ENCODE peak calls at places on chromosome 22, in five cellular contexts. One of them, this sample, is unnamed.
A peak's percentile ranks its signal among the peaks of the same experiment; 100 is the strongest.

GRCh38 chr22:21623402-21623970 is 6.3 kb downstream of the YDJC start:
- DNase-seq in neuronal stem cell: no peak
- DNase-seq in PC-3: no peak
- DNase-seq in DND-41: no peak
- DNase-seq in GM23338: no peak
- DNase-seq in this sample: no peak

GRCh38 chr22:38034278-38034882 is 22.8 kb upstream of the PICK1 start:
- DNase-seq in PC-3: peak; percentile 74
- DNase-seq in GM23338: peak; percentile 84
- DNase-seq in DND-41: no peak
- DNase-seq in neuronal stem cell: peak; percentile 43
- DNase-seq in this sample: no peak

GRCh38 chr22:21012446-21013407 is 2.2 kb upstream of the P2RX6 start:
- DNase-seq in PC-3: no peak
- DNase-seq in neuronal stem cell: no peak
- DNase-seq in GM23338: no peak
- DNase-seq in DND-41: no peak
- DNase-seq in this sample: no peak

GRCh38 chr22:46528121-46528610 is 9.3 kb downstream of the CELSR1 start:
- DNase-seq in DND-41: no peak
- DNase-seq in neuronal stem cell: no peak
- DNase-seq in PC-3: peak; percentile 94
- DNase-seq in GM23338: no peak
- DNase-seq in this sample: no peak

GRCh38 chr22:49295465-49295743 is 532.3 kb downstream of the BRD1 start:
- DNase-seq in neuronal stem cell: no peak
- DNase-seq in GM23338: no peak
- DNase-seq in DND-41: no peak
- DNase-seq in PC-3: no peak
- DNase-seq in this sample: no peak

GRCh38 chr22:38133331-38133730 is 22.8 kb upstream of the BAIAP2L2 start:
- DNase-seq in PC-3: no peak
- DNase-seq in DND-41: no peak
- DNase-seq in GM23338: no peak
- DNase-seq in neuronal stem cell: no peak
- DNase-seq in this sample: no peak

GRCh38 chr22:24284747-24285203 is 14.1 kb downstream of the SPECC1L start:
- DNase-seq in DND-41: no peak
- DNase-seq in GM23338: no peak
- DNase-seq in PC-3: peak; percentile 30
- DNase-seq in neuronal stem cell: no peak
- DNase-seq in this sample: no peak

GRCh38 chr22:23772315-23773246 is at the start of gene MMP11:
- DNase-seq in neuronal stem cell: no peak
- DNase-seq in GM23338: peak; percentile 82
- DNase-seq in DND-41: peak; percentile 50
- DNase-seq in PC-3: peak; percentile 29
- DNase-seq in this sample: peak; percentile 72

GRCh38 chr22:38403806-38404205 is 51.2 kb downstream of the KCNJ4 start:
- DNase-seq in GM23338: no peak
- DNase-seq in DND-41: no peak
- DNase-seq in PC-3: no peak
- DNase-seq in neuronal stem cell: no peak
- DNase-seq in this sample: no peak

GRCh38 chr22:49630448-49630946 is 197.2 kb downstream of the BRD1 start:
- DNase-seq in PC-3: no peak
- DNase-seq in DND-41: no peak
- DNase-seq in GM23338: no peak
- DNase-seq in neuronal stem cell: no peak
- DNase-seq in this sample: no peak

GRCh38 chr22:37485006-37485713 is 1.0 kb downstream of the MFNG start:
- DNase-seq in neuronal stem cell: no peak
- DNase-seq in GM23338: no peak
- DNase-seq in DND-41: peak; percentile 61
- DNase-seq in PC-3: no peak
- DNase-seq in this sample: peak; percentile 73

GRCh38 chr22:26674211-26675190 is 17.1 kb downstream of the MIAT start:
- DNase-seq in PC-3: no peak
- DNase-seq in DND-41: peak; percentile 44
- DNase-seq in GM23338: no peak
- DNase-seq in neuronal stem cell: no peak
- DNase-seq in this sample: peak; percentile 79

GRCh38 chr22:26672590-26673468 is 15.4 kb downstream of the MIAT start:
- DNase-seq in PC-3: peak; percentile 82
- DNase-seq in GM23338: peak; percentile 97
- DNase-seq in neuronal stem cell: peak; percentile 89
- DNase-seq in DND-41: peak; percentile 97
- DNase-seq in this sample: peak; percentile 99

GRCh38 chr22:26677217-26677616 is 19.8 kb downstream of the MIAT start:
- DNase-seq in PC-3: no peak
- DNase-seq in DND-41: no peak
- DNase-seq in GM23338: no peak
- DNase-seq in neuronal stem cell: no peak
- DNase-seq in this sample: no peak

GRCh38 chr22:26673485-26673884 is 16.1 kb downstream of the MIAT start:
- DNase-seq in neuronal stem cell: no peak
- DNase-seq in PC-3: peak; percentile 32
- DNase-seq in GM23338: no peak
- DNase-seq in DND-41: no peak
- DNase-seq in this sample: no peak

DNA sequence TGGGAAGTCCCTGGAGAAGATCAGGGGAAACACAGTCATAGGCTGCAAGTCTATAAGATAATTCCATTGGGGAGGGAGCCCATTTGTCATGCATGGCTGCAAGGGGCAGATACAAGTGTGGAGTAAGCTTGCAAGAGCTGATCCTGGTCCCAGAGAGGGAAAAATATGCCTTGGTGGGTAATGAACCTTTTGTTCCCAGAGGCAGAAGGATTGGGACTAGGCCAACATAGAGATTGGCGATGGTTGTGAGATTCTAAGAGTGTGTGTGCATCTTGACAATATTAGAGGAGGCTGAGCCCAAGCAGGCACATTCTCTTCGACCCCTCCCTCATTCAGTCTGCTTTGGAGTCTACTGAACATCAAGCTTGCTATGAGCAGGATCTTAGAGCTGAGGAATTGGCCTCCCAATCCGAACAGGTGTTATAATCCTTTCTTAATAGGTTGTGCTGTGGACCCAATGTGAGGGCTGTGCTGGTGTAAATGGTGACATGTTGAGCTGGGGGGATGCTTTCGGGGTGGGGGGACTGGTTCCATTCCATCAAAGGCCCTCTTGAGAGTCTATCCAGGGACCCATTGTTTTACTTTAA is 18.4 kb downstream of the MIAT start:
- DNase-seq in DND-41: no peak
- DNase-seq in neuronal stem cell: no peak
- DNase-seq in GM23338: no peak
- DNase-seq in PC-3: no peak
- DNase-seq in this sample: no peak
- H3K4me3 ChIP-seq in DND-41: no peak overlapping the region
- H3K4me3 ChIP-seq in neuronal stem cell: no peak overlapping the region
- H3K4me3 ChIP-seq in GM23338: no peak overlapping the region
- H3K4me3 ChIP-seq in PC-3: no peak overlapping the region
- H3K4me3 ChIP-seq in this sample: peak overlapping the region; percentile 82

DNA sequence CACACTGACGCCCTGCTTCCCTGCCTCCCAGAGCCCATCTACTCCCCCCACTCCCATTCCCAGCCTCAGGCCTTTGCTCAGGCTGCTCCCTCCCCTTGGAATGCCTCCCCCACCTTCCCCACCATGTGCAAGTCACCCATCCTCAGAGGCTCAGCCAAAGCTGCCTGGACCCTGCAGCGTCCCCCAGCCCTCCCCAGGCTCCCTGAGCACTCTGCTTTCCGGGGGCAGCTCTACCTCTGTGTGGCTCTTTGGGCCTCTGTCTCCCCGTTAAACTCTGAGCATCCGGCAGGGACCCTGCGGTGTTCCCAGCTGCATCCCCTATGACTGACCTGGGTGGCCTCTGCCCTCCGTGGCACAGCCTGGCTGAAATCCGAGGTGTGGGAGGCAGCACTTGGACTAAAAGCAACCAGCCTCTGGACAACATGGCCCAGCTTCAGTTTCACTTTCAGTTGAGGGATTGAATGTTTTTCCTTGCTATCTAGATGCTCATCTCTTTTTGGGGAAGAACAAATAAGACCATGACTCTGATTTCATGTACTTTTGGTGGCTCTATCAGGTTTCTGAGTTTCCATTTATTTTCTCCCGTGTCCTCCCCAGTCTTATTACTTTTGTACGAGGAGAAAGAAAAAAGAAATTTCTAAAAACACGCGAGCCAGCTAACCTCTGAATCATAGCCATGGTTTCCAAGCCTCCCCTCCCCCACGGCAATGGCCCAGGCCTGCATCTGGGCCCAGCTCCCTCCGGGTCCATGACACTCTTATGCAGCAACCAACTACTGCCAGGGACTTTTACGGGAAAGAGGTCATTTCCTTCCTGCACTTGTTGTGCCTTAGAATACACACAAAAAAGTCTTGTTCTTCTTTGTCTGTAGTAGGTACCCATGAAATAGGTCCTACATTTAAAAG is 3.8 kb downstream of the APOL3 start:
- DNase-seq in GM23338: peak; percentile 72
- DNase-seq in neuronal stem cell: no peak
- DNase-seq in PC-3: peak; percentile 58
- DNase-seq in DND-41: peak; percentile 78
- DNase-seq in this sample: peak; percentile 41
- H2AFZ ChIP-seq in GM23338: peak overlapping the region; percentile 84
- H2AFZ ChIP-seq in neuronal stem cell: peak overlapping the region; percentile 90
- H2AFZ ChIP-seq in PC-3: peak overlapping the region; percentile 73
- H2AFZ ChIP-seq in DND-41: peak overlapping the region; percentile 91
- H2AFZ ChIP-seq in this sample: peak overlapping the region; percentile 73

GRCh38 chr22:19891350-19892248 is 36.9 kb upstream of the GNB1L start:
- DNase-seq in GM23338: peak; percentile 90
- DNase-seq in DND-41: peak; percentile 95
- DNase-seq in neuronal stem cell: peak; percentile 71
- DNase-seq in PC-3: peak; percentile 79
- DNase-seq in this sample: peak; percentile 98
- H3K4me3 ChIP-seq in GM23338: no peak overlapping the region
- H3K4me3 ChIP-seq in DND-41: no peak overlapping the region
- H3K4me3 ChIP-seq in neuronal stem cell: peak overlapping the region; percentile 18
- H3K4me3 ChIP-seq in PC-3: peak overlapping the region; percentile 22
- H3K4me3 ChIP-seq in this sample: peak overlapping the region; percentile 59

DNA sequence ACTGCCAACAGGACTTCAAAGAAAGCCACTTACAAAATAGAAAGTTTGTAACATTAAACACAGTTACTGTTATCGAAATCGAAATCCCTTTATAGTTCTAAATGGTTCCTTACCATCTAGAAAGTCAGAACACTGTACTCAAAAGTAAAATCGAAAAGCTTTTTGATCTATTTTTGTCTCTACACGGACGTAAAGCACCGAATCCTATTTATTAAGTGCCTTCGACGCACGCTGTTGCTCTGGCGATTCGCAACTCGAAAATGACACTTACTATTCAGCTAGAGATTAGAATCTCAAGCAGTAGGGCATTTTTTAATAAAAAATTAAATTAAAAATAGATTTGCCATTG is 78.3 kb downstream of the LARGE1 start:
- DNase-seq in PC-3: no peak
- DNase-seq in DND-41: no peak
- DNase-seq in neuronal stem cell: no peak
- DNase-seq in GM23338: no peak
- DNase-seq in this sample: peak; percentile 78
- H2AFZ ChIP-seq in PC-3: no peak overlapping the region
- H2AFZ ChIP-seq in DND-41: no peak overlapping the region
- H2AFZ ChIP-seq in neuronal stem cell: no peak overlapping the region
- H2AFZ ChIP-seq in GM23338: no peak overlapping the region
- H2AFZ ChIP-seq in this sample: peak overlapping the region; percentile 37

GRCh38 chr22:40046126-40046525 is 51.4 kb downstream of the FAM83F start:
- DNase-seq in PC-3: no peak
- DNase-seq in DND-41: no peak
- DNase-seq in GM23338: no peak
- DNase-seq in neuronal stem cell: no peak
- DNase-seq in this sample: peak; percentile 23
- H3K4me3 ChIP-seq in PC-3: peak overlapping the region; percentile 86
- H3K4me3 ChIP-seq in DND-41: peak overlapping the region; percentile 61
- H3K4me3 ChIP-seq in GM23338: peak overlapping the region; percentile 83
- H3K4me3 ChIP-seq in neuronal stem cell: peak overlapping the region; percentile 94
- H3K4me3 ChIP-seq in this sample: peak overlapping the region; percentile 97

GRCh38 chr22:45445031-45445710 is 31.7 kb downstream of the RIBC2 start:
- DNase-seq in GM23338: no peak
- DNase-seq in PC-3: no peak
- DNase-seq in neuronal stem cell: no peak
- DNase-seq in DND-41: no peak
- DNase-seq in this sample: no peak

GRCh38 chr22:45446216-45446615 is 32.7 kb downstream of the RIBC2 start:
- DNase-seq in GM23338: no peak
- DNase-seq in neuronal stem cell: no peak
- DNase-seq in PC-3: no peak
- DNase-seq in DND-41: no peak
- DNase-seq in this sample: no peak

GRCh38 chr22:45442120-45442519 is 28.6 kb downstream of the RIBC2 start:
- DNase-seq in DND-41: no peak
- DNase-seq in GM23338: no peak
- DNase-seq in PC-3: no peak
- DNase-seq in neuronal stem cell: no peak
- DNase-seq in this sample: no peak

GRCh38 chr22:45441158-45441557 is 27.7 kb downstream of the RIBC2 start:
- DNase-seq in PC-3: peak; percentile 70
- DNase-seq in DND-41: peak; percentile 21
- DNase-seq in GM23338: peak; percentile 77
- DNase-seq in neuronal stem cell: peak; percentile 39
- DNase-seq in this sample: peak; percentile 30

DNA sequence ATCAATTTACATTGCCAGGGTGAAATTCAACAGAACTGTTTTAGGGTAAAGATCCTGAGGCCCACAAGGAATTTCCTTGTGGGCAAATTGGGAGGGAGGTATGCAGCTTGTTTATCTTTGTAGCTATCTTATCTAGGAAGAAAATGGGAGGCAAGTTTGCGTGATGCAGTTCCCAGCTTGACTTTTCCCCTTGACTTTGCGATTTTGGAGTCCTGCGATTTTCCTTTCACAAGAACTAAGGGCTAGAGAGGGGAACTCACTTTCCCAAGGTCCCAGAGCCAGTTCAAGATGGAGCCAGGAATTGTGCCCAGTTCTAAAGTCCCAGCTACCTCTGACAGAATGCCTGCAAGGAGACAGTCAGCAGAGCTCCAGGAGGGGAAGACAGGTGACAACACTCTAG is 30.7 kb downstream of the RIBC2 start:
- DNase-seq in neuronal stem cell: no peak
- DNase-seq in DND-41: no peak
- DNase-seq in PC-3: no peak
- DNase-seq in GM23338: no peak
- DNase-seq in this sample: no peak
- H2AFZ ChIP-seq in neuronal stem cell: no peak overlapping the region
- H2AFZ ChIP-seq in DND-41: no peak overlapping the region
- H2AFZ ChIP-seq in PC-3: no peak overlapping the region
- H2AFZ ChIP-seq in GM23338: no peak overlapping the region
- H2AFZ ChIP-seq in this sample: no peak overlapping the region